ENCODE peak calls at places on chromosomes 4 and X, in eight cellular contexts. I is RKO; S is endothelial cell of umbilical vein; V is NCI-H1092 treated with DMSO at 0.1 percent for 48 hours; F is effector memory CD8-positive, alpha-beta T cell; B is activated effector memory CD4-positive, alpha-beta T cell treated with Interleukin-2 at 50 U/mL for 16 hours; K is lung; X is activated CD4-positive, alpha-beta T cell treated with anti-CD3 and anti-CD28 coated beads, Interleukin-2, amount 50 U/mL, for 4 hours. T is an unnamed sample.

GRCh38 chr4:83890231-83890630 is 354.3 kb downstream of the GPAT3 start:
- DNase-seq in S (no peak), B (no peak), K (no peak), V (no peak), X (no peak), F (no peak), I (no peak), T (no peak)

GRCh38 chr4:144740316-144740715 is 94.4 kb downstream of the HHIP start:
- DNase-seq in F (no peak), V (no peak), S (no peak), B (no peak), K (no peak), X (no peak), I (no peak), T (no peak)

GRCh38 chr4:139188648-139189416 is 11.8 kb upstream of the ELF2 start:
- DNase-seq in S (no peak), K (no peak), F (no peak), I (no peak), V (no peak), B (no peak), X (no peak), T (no peak)

GRCh38 chr4:13461511-13461910 is 22.6 kb downstream of the RAB28 start:
- DNase-seq in K (no peak), F (no peak), X (no peak), S (no peak), I (no peak), V (no peak), B (no peak), T (no peak)

GRCh38 chrX:55201930-55202579 is 18.1 kb upstream of the PAGE5 start:
- DNase-seq in I (no peak), F (no peak), B (no peak), S (no peak), V (no peak), K (no peak), X (no peak), T (no peak)

GRCh38 chr4:156321203-156321602 is 367.5 kb upstream of the CTSO start:
- DNase-seq in X (no peak), V (no peak), S (no peak), B (no peak), K (no peak), I (no peak), F (no peak), T (no peak)

GRCh38 chrX:46704767-46705386 is 54.0 kb downstream of the SLC9A7 start:
- DNase-seq in K (no peak), I (peak), X (no peak), F (no peak), B (no peak), S (peak), V (no peak), T (no peak)

GRCh38 chr4:6453688-6453990 is 18.8 kb downstream of the PPP2R2C start:
- DNase-seq in I (no peak), S (no peak), V (peak), X (no peak), F (no peak), K (no peak), B (no peak), T (no peak)

GRCh38 chr4:83629945-83630684 is 94.2 kb downstream of the GPAT3 start:
- DNase-seq in F (no peak), K (peak), I (no peak), V (no peak), X (no peak), B (no peak), S (peak), T (no peak)